ENCODE peak calls at places on chromosomes 13 and 19, in six cellular contexts. Z is mucosa of descending colon, C is tibial artery, H is ovary, L is IMR-90, W is pancreas. X is an unnamed sample.

GRCh38 chr19:49801966-49802661 is 11.0 kb downstream of the FUZ start:
- DNase-seq in Z (peak; percentile 77), C (peak; percentile 94), H (peak; percentile 97), L (peak; percentile 86), W (peak; percentile 68), X (peak; percentile 93)

GRCh38 chr19:13195678-13196077 is 45.5 kb downstream of the IER2 start:
- DNase-seq in Z (peak; percentile 82), C (no peak), H (no peak), L (no peak), W (peak; percentile 85), X (no peak)

GRCh38 chr13:85141425-85141824 is 657.8 kb downstream of the SLITRK6 start:
- DNase-seq in Z (no peak), C (no peak), H (no peak), L (no peak), W (no peak), X (no peak)

GRCh38 chr13:50365683-50366391 is 350.6 kb downstream of the KCNRG start:
- DNase-seq in Z (no peak), C (no peak), H (no peak), L (no peak), W (peak; percentile 53), X (no peak)

GRCh38 chr19:56617531-56617930 is 22.4 kb downstream of the ZNF71 start:
- DNase-seq in Z (no peak), C (no peak), H (no peak), L (no peak), W (no peak), X (no peak)

GRCh38 chr19:49851456-49852259 is 699 bp downstream of the PTOV1 start:
- DNase-seq in Z (peak; percentile 66), C (no peak), H (peak; percentile 73), L (no peak), W (peak; percentile 55), X (peak; percentile 46)

GRCh38 chr19:48478339-48479061 is 9.3 kb downstream of the CYTH2 start:
- DNase-seq in Z (no peak), C (no peak), H (no peak), L (no peak), W (no peak), X (no peak)

GRCh38 chr13:67967031-67967430 is 736.9 kb upstream of the PCDH9 start:
- DNase-seq in Z (no peak), C (no peak), H (no peak), L (no peak), W (no peak), X (no peak)

GRCh38 chr19:54256250-54257115 is 590 bp downstream of the LILRB5 start:
- DNase-seq in Z (no peak), C (no peak), H (no peak), L (no peak), W (no peak), X (no peak)

GRCh38 chr13:21133077-21133476 is 43.3 kb downstream of the SKA3 start:
- DNase-seq in Z (no peak), C (no peak), H (no peak), L (no peak), W (no peak), X (no peak)

GRCh38 chr19:18251587-18252369 is 22.5 kb downstream of the IQCN start:
- DNase-seq in Z (peak; percentile 82), C (peak; percentile 84), H (peak; percentile 78), L (peak; percentile 63), W (peak; percentile 80), X (peak; percentile 69)

GRCh38 chr19:29586401-29586800 is 19.7 kb upstream of the POP4 start:
- DNase-seq in Z (no peak), C (no peak), H (no peak), L (no peak), W (no peak), X (no peak)

GRCh38 chr19:19544257-19545127 is 6.4 kb downstream of the CILP2 start:
- DNase-seq in Z (no peak), C (no peak), H (no peak), L (no peak), W (no peak), X (no peak)

GRCh38 chr13:27476943-27477681 is 26.7 kb upstream of the MTIF3 start:
- DNase-seq in Z (no peak), C (no peak), H (no peak), L (peak; percentile 50), W (peak; percentile 69), X (no peak)

GRCh38 chr13:113060557-113061270 is 44.9 kb upstream of the F7 start:
- DNase-seq in Z (no peak), C (no peak), H (no peak), L (no peak), W (no peak), X (no peak)

GRCh38 chr13:37640499-37640898 is 41.9 kb upstream of the POSTN start:
- DNase-seq in Z (no peak), C (no peak), H (peak; percentile 17), L (peak; percentile 86), W (no peak), X (no peak)

GRCh38 chr13:23378009-23378632 is 55.4 kb downstream of the SACS start:
- DNase-seq in Z (no peak), C (peak; percentile 68), H (no peak), L (peak; percentile 99), W (no peak), X (peak; percentile 51)

DNA sequence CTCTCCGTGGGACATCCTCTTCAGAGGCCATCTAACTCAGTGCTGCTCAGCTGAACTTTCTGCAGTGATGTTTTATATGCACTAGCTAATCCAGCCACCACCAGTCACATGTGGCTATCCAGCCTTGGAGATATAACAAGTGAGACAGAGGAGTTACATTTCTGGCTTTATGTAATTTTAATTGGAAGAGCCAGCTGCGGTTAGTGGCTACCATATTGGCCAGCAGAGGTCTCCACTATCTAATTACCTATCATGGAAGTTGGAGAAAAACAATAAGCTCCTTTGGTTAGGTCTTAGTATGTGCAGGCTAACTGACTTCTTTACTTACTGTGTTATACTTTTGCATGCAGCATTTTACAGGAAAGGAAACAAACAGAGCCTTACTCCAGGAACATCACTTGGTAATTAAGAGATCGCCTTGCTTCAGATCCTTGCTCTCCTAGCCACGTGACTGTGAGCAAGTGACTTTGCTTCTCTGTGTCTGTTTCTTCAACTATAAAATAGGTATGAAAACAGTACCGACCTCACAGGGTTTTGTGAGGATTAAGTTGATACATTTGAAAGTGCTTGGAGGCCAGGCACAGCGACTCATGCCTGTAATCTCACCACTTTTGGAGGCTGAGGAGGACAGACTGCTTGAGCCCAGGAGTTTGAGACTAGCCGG is 1.6 kb upstream of the KLK10 start:
- DNase-seq in Z (no peak), C (no peak), H (no peak), L (peak; percentile 51), W (peak; percentile 47), X (no peak)
- TF ChIP-seq CTCF in Z (no peak), C (no peak), H (peak; percentile 48), L (peak; percentile 63), W (peak; percentile 57), X (peak; percentile 48)

GRCh38 chr13:101473458-101473857 is 21.0 kb downstream of the ITGBL1 start:
- DNase-seq in Z (no peak), C (peak; percentile 83), H (no peak), L (peak; percentile 91), W (no peak), X (no peak)
- H3K4me3 ChIP-seq in Z (no peak overlapping the region), C (no peak overlapping the region), H (no peak overlapping the region), L (no peak overlapping the region), W (no peak overlapping the region), X (no peak overlapping the region)

GRCh38 chr13:102951808-102952207 is 106.0 kb downstream of the ERCC5 start:
- DNase-seq in Z (no peak), C (no peak), H (no peak), L (no peak), W (no peak), X (no peak)

GRCh38 chr13:102944821-102945220 is 99.0 kb downstream of the ERCC5 start:
- DNase-seq in Z (no peak), C (no peak), H (no peak), L (no peak), W (no peak), X (no peak)

GRCh38 chr13:102945324-102945815 is 99.5 kb downstream of the ERCC5 start:
- DNase-seq in Z (no peak), C (no peak), H (no peak), L (no peak), W (no peak), X (no peak)

DNA sequence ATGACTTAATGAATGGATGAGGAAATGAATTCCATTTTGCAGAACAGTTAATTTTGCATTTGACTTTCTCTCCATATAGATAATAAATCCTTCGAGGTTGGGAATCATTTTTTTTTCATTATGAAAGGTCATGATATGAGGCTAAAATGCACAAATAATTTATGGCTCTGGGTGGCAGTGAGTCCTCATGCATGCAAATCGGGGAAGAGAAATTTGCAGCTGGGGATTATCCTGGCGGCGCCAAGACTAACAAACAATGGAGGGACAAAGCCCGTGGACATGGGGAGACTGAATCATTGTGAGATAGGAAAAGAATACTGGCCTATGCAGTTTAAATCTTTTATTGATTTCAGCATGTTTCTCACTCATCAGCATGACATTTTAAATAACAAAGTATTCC is 102.2 kb downstream of the ERCC5 start:
- DNase-seq in Z (no peak), C (no peak), H (no peak), L (no peak), W (no peak), X (peak; percentile 8)
- TF ChIP-seq CTCF in Z (no peak), C (no peak), H (no peak), L (no peak), W (no peak), X (peak; percentile 30)

DNA sequence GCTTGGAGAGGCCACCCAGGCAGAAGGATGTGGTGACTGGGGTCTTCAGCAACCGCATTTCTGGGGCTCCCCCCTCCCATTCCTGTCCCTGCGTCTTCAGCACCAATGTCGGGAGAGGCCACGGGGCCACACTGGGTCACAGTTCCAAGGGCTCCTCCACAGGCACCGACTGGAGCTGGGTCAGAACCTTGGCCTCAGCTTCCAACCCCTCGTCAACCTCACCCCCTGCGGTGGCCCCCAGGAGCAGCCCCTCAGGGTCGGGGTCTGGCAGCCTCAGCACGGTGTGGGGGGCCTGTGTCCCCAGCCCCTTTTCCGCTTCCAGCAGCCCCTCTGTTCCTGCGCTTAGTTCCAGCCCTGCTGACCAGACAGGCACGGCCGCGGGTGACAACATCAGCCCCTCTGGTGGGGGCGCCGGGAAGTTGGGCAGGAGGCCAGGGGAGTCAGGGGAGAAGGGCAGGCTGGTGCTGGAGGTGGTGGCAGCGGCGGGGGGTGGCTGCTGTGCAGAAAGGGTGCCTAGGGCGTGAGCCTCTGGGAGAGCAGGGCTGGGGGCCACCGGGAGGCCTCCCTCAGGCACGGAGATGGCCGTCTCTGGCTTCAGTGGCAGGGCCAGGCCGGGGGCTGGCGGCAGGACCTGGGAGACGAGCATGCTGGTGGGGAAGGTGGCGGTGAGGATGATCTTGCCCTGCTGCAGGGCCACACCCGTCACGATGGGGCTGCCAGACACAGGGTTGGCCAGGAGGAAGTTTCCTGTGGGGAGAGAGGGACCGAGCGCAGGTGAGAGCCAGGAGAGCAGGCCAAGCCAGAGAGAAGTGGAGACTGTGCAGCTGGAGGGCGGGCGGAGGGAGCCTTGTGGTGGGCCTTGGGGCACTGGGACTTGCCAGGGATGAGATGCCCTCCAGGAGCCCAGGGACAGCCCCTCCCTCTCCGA is 3.4 kb downstream of the SIX5 start:
- DNase-seq in Z (no peak), C (no peak), H (peak; percentile 74), L (no peak), W (peak; percentile 56), X (peak; percentile 39)
- H3K4me3 ChIP-seq in Z (no peak overlapping the region), C (peak overlapping the region; percentile 93), H (no peak overlapping the region), L (no peak overlapping the region), W (peak overlapping the region; percentile 96), X (peak overlapping the region; percentile 89)

DNA sequence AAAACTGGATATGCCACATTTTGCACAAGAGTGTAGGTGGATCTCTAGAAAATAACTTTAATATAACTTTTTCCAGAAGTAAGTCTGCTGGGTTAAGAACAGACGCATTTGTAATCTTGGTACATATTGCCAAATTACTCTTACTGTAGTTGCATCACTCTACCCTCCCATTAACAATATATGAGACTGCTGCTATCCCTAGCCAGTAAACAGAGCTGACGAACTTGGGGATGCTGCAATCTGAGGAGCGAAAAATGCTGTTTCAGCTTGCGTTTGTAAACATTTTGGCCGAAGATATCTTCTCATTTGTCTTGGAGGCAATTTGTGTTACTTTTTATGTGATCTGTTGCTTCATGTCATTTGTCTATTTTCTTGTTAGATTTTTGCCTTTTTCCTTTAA is 1482.7 kb downstream of the OLFM4 start:
- DNase-seq in Z (no peak), C (no peak), H (no peak), L (no peak), W (no peak), X (no peak)
- TF ChIP-seq CTCF in Z (no peak), C (no peak), H (no peak), L (no peak), W (no peak), X (no peak)

X was measured in heart right ventricle.